ENCODE peak calls at places on chromosomes 2 and 18, in eight cellular contexts. One of them, this sample, is unnamed.

GRCh38 chr2:192535956-192536685 is 341.4 kb upstream of the TMEFF2 start:
- DNase-seq in NT2/D1: no peak
- DNase-seq in activated T-helper 1 cell treated with anti-CD3 and anti-CD28 coated beads, Interleukin-2, amount 50 U/mL, for 16 hours: no peak
- DNase-seq in fibroblast of lung: peak; percentile 0
- DNase-seq in ureter: no peak
- DNase-seq in upper lobe of left lung: no peak
- DNase-seq in H4: peak; percentile 40
- DNase-seq in left ventricle myocardium inferior: no peak
- DNase-seq in this sample: no peak

GRCh38 chr2:241743620-241744019 is 9.2 kb downstream of the D2HGDH start:
- DNase-seq in NT2/D1: no peak
- DNase-seq in activated T-helper 1 cell treated with anti-CD3 and anti-CD28 coated beads, Interleukin-2, amount 50 U/mL, for 16 hours: no peak
- DNase-seq in fibroblast of lung: no peak
- DNase-seq in ureter: no peak
- DNase-seq in upper lobe of left lung: no peak
- DNase-seq in H4: no peak
- DNase-seq in left ventricle myocardium inferior: no peak
- DNase-seq in this sample: no peak

GRCh38 chr18:29078272-29078671 is 901.3 kb upstream of the CDH2 start:
- DNase-seq in NT2/D1: no peak
- DNase-seq in activated T-helper 1 cell treated with anti-CD3 and anti-CD28 coated beads, Interleukin-2, amount 50 U/mL, for 16 hours: no peak
- DNase-seq in fibroblast of lung: no peak
- DNase-seq in ureter: no peak
- DNase-seq in upper lobe of left lung: no peak
- DNase-seq in H4: no peak
- DNase-seq in left ventricle myocardium inferior: no peak
- DNase-seq in this sample: no peak

GRCh38 chr2:236988216-236988615 is 97.5 kb upstream of the COPS8 start:
- DNase-seq in NT2/D1: no peak
- DNase-seq in activated T-helper 1 cell treated with anti-CD3 and anti-CD28 coated beads, Interleukin-2, amount 50 U/mL, for 16 hours: no peak
- DNase-seq in fibroblast of lung: no peak
- DNase-seq in ureter: no peak
- DNase-seq in upper lobe of left lung: no peak
- DNase-seq in H4: no peak
- DNase-seq in left ventricle myocardium inferior: no peak
- DNase-seq in this sample: no peak

GRCh38 chr18:61896767-61897166 is 4.0 kb upstream of the RNF152 start:
- DNase-seq in NT2/D1: no peak
- DNase-seq in activated T-helper 1 cell treated with anti-CD3 and anti-CD28 coated beads, Interleukin-2, amount 50 U/mL, for 16 hours: no peak
- DNase-seq in fibroblast of lung: peak; percentile 31
- DNase-seq in ureter: peak; percentile 84
- DNase-seq in upper lobe of left lung: no peak
- DNase-seq in H4: no peak
- DNase-seq in left ventricle myocardium inferior: peak; percentile 26
- DNase-seq in this sample: no peak

GRCh38 chr2:43051316-43051715 is 175.1 kb downstream of the ZFP36L2 start:
- DNase-seq in NT2/D1: no peak
- DNase-seq in activated T-helper 1 cell treated with anti-CD3 and anti-CD28 coated beads, Interleukin-2, amount 50 U/mL, for 16 hours: no peak
- DNase-seq in fibroblast of lung: peak; percentile 67
- DNase-seq in ureter: no peak
- DNase-seq in upper lobe of left lung: no peak
- DNase-seq in H4: peak; percentile 38
- DNase-seq in left ventricle myocardium inferior: no peak
- DNase-seq in this sample: no peak

GRCh38 chr18:58180738-58181353 is 136.8 kb downstream of the NEDD4L start:
- DNase-seq in NT2/D1: no peak
- DNase-seq in activated T-helper 1 cell treated with anti-CD3 and anti-CD28 coated beads, Interleukin-2, amount 50 U/mL, for 16 hours: peak; percentile 27
- DNase-seq in fibroblast of lung: peak; percentile 59
- DNase-seq in ureter: no peak
- DNase-seq in upper lobe of left lung: no peak
- DNase-seq in H4: peak; percentile 21
- DNase-seq in left ventricle myocardium inferior: no peak
- DNase-seq in this sample: peak; percentile 70

GRCh38 chr2:98086491-98087446 is at the start of gene VWA3B:
- DNase-seq in NT2/D1: peak; percentile 49
- DNase-seq in activated T-helper 1 cell treated with anti-CD3 and anti-CD28 coated beads, Interleukin-2, amount 50 U/mL, for 16 hours: no peak
- DNase-seq in fibroblast of lung: peak; percentile 36
- DNase-seq in ureter: peak; percentile 73
- DNase-seq in upper lobe of left lung: peak; percentile 96
- DNase-seq in H4: peak; percentile 27
- DNase-seq in left ventricle myocardium inferior: peak; percentile 70
- DNase-seq in this sample: peak; percentile 87

GRCh38 chr2:98343371-98343770 is 2.9 kb upstream of the CNGA3 start:
- DNase-seq in NT2/D1: no peak
- DNase-seq in activated T-helper 1 cell treated with anti-CD3 and anti-CD28 coated beads, Interleukin-2, amount 50 U/mL, for 16 hours: no peak
- DNase-seq in fibroblast of lung: no peak
- DNase-seq in ureter: no peak
- DNase-seq in upper lobe of left lung: no peak
- DNase-seq in H4: no peak
- DNase-seq in left ventricle myocardium inferior: no peak
- DNase-seq in this sample: no peak

GRCh38 chr2:25279091-25279651 is 62.6 kb downstream of the DNMT3A start:
- DNase-seq in NT2/D1: no peak
- DNase-seq in activated T-helper 1 cell treated with anti-CD3 and anti-CD28 coated beads, Interleukin-2, amount 50 U/mL, for 16 hours: no peak
- DNase-seq in fibroblast of lung: peak; percentile 37
- DNase-seq in ureter: peak; percentile 84
- DNase-seq in upper lobe of left lung: no peak
- DNase-seq in H4: no peak
- DNase-seq in left ventricle myocardium inferior: peak; percentile 73
- DNase-seq in this sample: no peak

GRCh38 chr18:75230210-75231052 is 19.8 kb downstream of the TSHZ1 start:
- DNase-seq in NT2/D1: no peak
- DNase-seq in activated T-helper 1 cell treated with anti-CD3 and anti-CD28 coated beads, Interleukin-2, amount 50 U/mL, for 16 hours: no peak
- DNase-seq in fibroblast of lung: no peak
- DNase-seq in ureter: peak; percentile 26
- DNase-seq in upper lobe of left lung: no peak
- DNase-seq in H4: no peak
- DNase-seq in left ventricle myocardium inferior: no peak
- DNase-seq in this sample: no peak

This sample was measured in nephron progenitor cell.